ENCODE peak calls at places on chromosomes 3 and 15, in ten cellular contexts. X, B, L, S, C, I, U, D, P and H are unnamed samples.
A peak's percentile ranks its signal among the peaks of the same experiment; 100 is the strongest.

GRCh38 chr3:127276396-127276795 is 11.4 kb downstream of the PRR20G start:
- DNase-seq in L (peak; percentile 79), X (no peak), I (no peak), P (no peak), S (no peak), D (no peak), B (no peak), U (no peak), C (no peak), H (no peak)

GRCh38 chr3:127613406-127613805 is 15.2 kb downstream of the MCM2 start:
- DNase-seq in X (no peak), B (no peak), P (no peak), I (no peak), L (peak; percentile 32), S (no peak), D (no peak), C (no peak), U (peak; percentile 19), H (no peak)

GRCh38 chr3:178436773-178437172 is 99.5 kb upstream of the KCNMB2 start:
- DNase-seq in L (peak; percentile 68), X (peak; percentile 20), C (peak; percentile 93), S (peak; percentile 51), I (peak; percentile 10), P (no peak), U (peak; percentile 76), D (no peak), B (no peak), H (peak; percentile 36)

GRCh38 chr15:36896949-36897348 is 203.4 kb downstream of the MEIS2 start:
- DNase-seq in U (no peak), P (no peak), C (no peak), D (no peak), I (no peak), S (no peak), L (no peak), X (no peak), B (no peak), H (peak; percentile 46)

GRCh38 chr3:71537211-71537611 is 46.3 kb downstream of the FOXP1 start:
- DNase-seq in P (no peak), X (no peak), U (peak; percentile 83), L (peak; percentile 97), B (no peak), I (no peak), S (no peak), C (no peak), D (no peak), H (no peak)

GRCh38 chr15:84822774-84823579 is 5.8 kb downstream of the ALPK3 start:
- DNase-seq in B (no peak), I (no peak), C (no peak), X (no peak), P (no peak), L (peak; percentile 63), U (no peak), D (no peak), S (no peak), H (no peak)

GRCh38 chr3:15495461-15496340 is 25.8 kb downstream of the COLQ start:
- DNase-seq in P (no peak), C (no peak), X (no peak), D (no peak), L (no peak), S (no peak), I (no peak), U (no peak), B (no peak), H (no peak)

GRCh38 chr3:184815046-184815930 is 3.3 kb downstream of the VPS8 start:
- DNase-seq in X (peak; percentile 26), I (no peak), S (no peak), D (no peak), U (peak; percentile 83), P (peak; percentile 16), C (no peak), B (no peak), L (peak; percentile 13), H (no peak)

GRCh38 chr3:108623504-108623903 is 34.0 kb downstream of the DZIP3 start:
- DNase-seq in X (no peak), S (no peak), U (no peak), P (no peak), B (no peak), L (no peak), I (no peak), C (no peak), D (no peak), H (peak; percentile 41)

GRCh38 chr3:17006143-17006839 is 121.5 kb downstream of the PLCL2 start:
- DNase-seq in X (no peak), U (peak; percentile 47), C (no peak), P (no peak), L (peak; percentile 15), D (no peak), B (no peak), I (no peak), S (no peak), H (no peak)

GRCh38 chr15:86221119-86221518 is 141.4 kb downstream of the AGBL1 start:
- DNase-seq in P (no peak), L (no peak), I (no peak), D (no peak), S (no peak), C (no peak), B (no peak), U (no peak), X (no peak), H (no peak)

GRCh38 chr15:93209690-93210425 is 120.8 kb upstream of the RGMA start:
- DNase-seq in I (no peak), P (no peak), C (no peak), U (no peak), B (no peak), S (no peak), X (no peak), L (no peak), D (no peak), H (no peak)

GRCh38 chr15:80456517-80457497 is 52.6 kb downstream of the ARNT2 start:
- DNase-seq in B (no peak), I (no peak), D (no peak), X (no peak), S (no peak), U (peak; percentile 32), P (no peak), L (no peak), C (no peak), H (no peak)

GRCh38 chr15:96088592-96088991 is 241.9 kb upstream of the NR2F2 start:
- DNase-seq in S (no peak), L (no peak), C (no peak), U (no peak), X (no peak), D (no peak), P (no peak), I (no peak), B (no peak), H (peak; percentile 20)

GRCh38 chr3:69367586-69367985 is 18.3 kb downstream of the FRMD4B start:
- DNase-seq in L (no peak), X (no peak), C (no peak), P (no peak), I (no peak), B (no peak), D (no peak), S (no peak), U (no peak), H (no peak)

GRCh38 chr15:79035814-79036213 is 54.8 kb downstream of the RASGRF1 start:
- DNase-seq in B (no peak), U (no peak), S (no peak), D (no peak), L (no peak), C (no peak), P (no peak), X (no peak), I (no peak), H (no peak)

GRCh38 chr3:119229190-119229589 is 11.5 kb downstream of the B4GALT4 start:
- DNase-seq in S (no peak), X (no peak), D (no peak), U (no peak), B (no peak), I (no peak), P (no peak), C (no peak), L (no peak), H (no peak)

GRCh38 chr15:26936502-26936901 is 34.5 kb upstream of the GABRG3 start:
- DNase-seq in L (no peak), U (no peak), P (no peak), I (no peak), C (no peak), D (no peak), B (no peak), S (no peak), X (no peak), H (no peak)

GRCh38 chr15:65371976-65372786 is 5.6 kb downstream of the IGDCC3 start:
- DNase-seq in I (no peak), B (no peak), D (no peak), L (no peak), X (no peak), S (no peak), P (no peak), U (no peak), C (no peak), H (no peak)

GRCh38 chr15:67033521-67033920 is 31.9 kb upstream of the SMAD3 start:
- DNase-seq in C (no peak), B (peak; percentile 32), X (no peak), S (no peak), I (no peak), L (no peak), P (peak; percentile 23), D (peak; percentile 37), U (no peak), H (no peak)

GRCh38 chr3:4884901-4885300 is 94.3 kb upstream of the BHLHE40 start:
- DNase-seq in C (no peak), S (no peak), D (no peak), I (no peak), U (no peak), B (no peak), L (no peak), X (no peak), P (no peak), H (no peak)

GRCh38 chr3:134446800-134447199 is 39.0 kb downstream of the ANAPC13 start:
- DNase-seq in C (no peak), I (no peak), D (no peak), S (no peak), P (no peak), X (no peak), L (peak; percentile 29), B (no peak), U (peak; percentile 62), H (no peak)

GRCh38 chr3:29441422-29441821 is 160.6 kb downstream of the RBMS3 start:
- DNase-seq in U (no peak), I (no peak), S (no peak), X (no peak), L (no peak), P (no peak), B (no peak), D (no peak), C (no peak), H (no peak)

GRCh38 chr3:120855665-120856437 is 52.2 kb upstream of the STXBP5L start:
- DNase-seq in L (peak; percentile 14), C (no peak), I (peak; percentile 7), P (no peak), S (no peak), U (peak; percentile 81), B (no peak), X (no peak), D (no peak), H (no peak)

GRCh38 chr3:109131276-109131675 is 5.2 kb upstream of the C3orf85 start:
- DNase-seq in D (no peak), S (no peak), P (no peak), L (peak; percentile 61), U (no peak), I (no peak), C (no peak), X (no peak), B (no peak), H (peak; percentile 44)

GRCh38 chr3:51934139-51934850 is 7.4 kb downstream of the RRP9 start:
- DNase-seq in P (no peak), S (no peak), U (no peak), C (no peak), L (no peak), B (no peak), X (no peak), I (no peak), D (no peak), H (no peak)

GRCh38 chr3:14345496-14346150 is 56.8 kb upstream of the SLC6A6 start:
- DNase-seq in U (peak; percentile 19), P (no peak), D (no peak), S (no peak), X (no peak), C (no peak), I (no peak), L (peak; percentile 66), B (no peak), H (no peak)

GRCh38 chr3:115156255-115156654 is 9.2 kb upstream of the ZBTB20 start:
- DNase-seq in L (no peak), C (no peak), X (no peak), S (no peak), D (no peak), B (no peak), U (no peak), I (no peak), P (no peak), H (no peak)